ENCODE peak calls at places on chromosomes 6 and 20, in ten cellular contexts. One of them, this sample, is unnamed.

GRCh38 chr6:111646942-111647341 is 41.3 kb upstream of the TRAF3IP2 start:
- DNase-seq in DMS153: no peak
- DNase-seq in pulmonary artery endothelial cell: no peak
- DNase-seq in activated B cell treated with CpG ODN at 0.5 μM for 24 hours: no peak
- DNase-seq in activated naive CD4-positive, alpha-beta T cell: no peak
- DNase-seq in coronary artery: no peak
- DNase-seq in T-helper 1 cell: no peak
- DNase-seq in activated CD4-positive, alpha-beta T cell treated with anti-CD3 and anti-CD28 coated beads, Interleukin-2, amount 10 ng/mL, durations not matched to agents 7 days and 5 days: no peak
- DNase-seq in A549: no peak
- DNase-seq in fibroblast of pulmonary artery: peak
- DNase-seq in this sample: no peak

GRCh38 chr6:28583463-28583862 is 57.8 kb downstream of the GPX5 start:
- DNase-seq in DMS153: no peak
- DNase-seq in pulmonary artery endothelial cell: no peak
- DNase-seq in activated B cell treated with CpG ODN at 0.5 μM for 24 hours: no peak
- DNase-seq in activated naive CD4-positive, alpha-beta T cell: no peak
- DNase-seq in coronary artery: no peak
- DNase-seq in T-helper 1 cell: no peak
- DNase-seq in activated CD4-positive, alpha-beta T cell treated with anti-CD3 and anti-CD28 coated beads, Interleukin-2, amount 10 ng/mL, durations not matched to agents 7 days and 5 days: no peak
- DNase-seq in A549: no peak
- DNase-seq in fibroblast of pulmonary artery: no peak
- DNase-seq in this sample: no peak

GRCh38 chr20:56249244-56249955 is 868 bp downstream of the MC3R start:
- DNase-seq in DMS153: no peak
- DNase-seq in pulmonary artery endothelial cell: no peak
- DNase-seq in activated B cell treated with CpG ODN at 0.5 μM for 24 hours: no peak
- DNase-seq in activated naive CD4-positive, alpha-beta T cell: no peak
- DNase-seq in coronary artery: no peak
- DNase-seq in T-helper 1 cell: no peak
- DNase-seq in activated CD4-positive, alpha-beta T cell treated with anti-CD3 and anti-CD28 coated beads, Interleukin-2, amount 10 ng/mL, durations not matched to agents 7 days and 5 days: peak
- DNase-seq in A549: peak
- DNase-seq in fibroblast of pulmonary artery: peak
- DNase-seq in this sample: no peak

GRCh38 chr6:999552-999951 is 306.6 kb upstream of the EXOC2 start:
- DNase-seq in DMS153: no peak
- DNase-seq in pulmonary artery endothelial cell: no peak
- DNase-seq in activated B cell treated with CpG ODN at 0.5 μM for 24 hours: no peak
- DNase-seq in activated naive CD4-positive, alpha-beta T cell: no peak
- DNase-seq in coronary artery: no peak
- DNase-seq in T-helper 1 cell: no peak
- DNase-seq in activated CD4-positive, alpha-beta T cell treated with anti-CD3 and anti-CD28 coated beads, Interleukin-2, amount 10 ng/mL, durations not matched to agents 7 days and 5 days: no peak
- DNase-seq in A549: no peak
- DNase-seq in fibroblast of pulmonary artery: no peak
- DNase-seq in this sample: no peak

GRCh38 chr6:87718662-87719433 is 16.8 kb upstream of the AKIRIN2 start:
- DNase-seq in DMS153: no peak
- DNase-seq in pulmonary artery endothelial cell: no peak
- DNase-seq in activated B cell treated with CpG ODN at 0.5 μM for 24 hours: no peak
- DNase-seq in activated naive CD4-positive, alpha-beta T cell: no peak
- DNase-seq in coronary artery: no peak
- DNase-seq in T-helper 1 cell: no peak
- DNase-seq in activated CD4-positive, alpha-beta T cell treated with anti-CD3 and anti-CD28 coated beads, Interleukin-2, amount 10 ng/mL, durations not matched to agents 7 days and 5 days: no peak
- DNase-seq in A549: no peak
- DNase-seq in fibroblast of pulmonary artery: peak
- DNase-seq in this sample: no peak

GRCh38 chr6:36914227-36914794 is 28.6 kb downstream of the C6orf89 start:
- DNase-seq in DMS153: no peak
- DNase-seq in pulmonary artery endothelial cell: peak
- DNase-seq in activated B cell treated with CpG ODN at 0.5 μM for 24 hours: no peak
- DNase-seq in activated naive CD4-positive, alpha-beta T cell: no peak
- DNase-seq in coronary artery: no peak
- DNase-seq in T-helper 1 cell: no peak
- DNase-seq in activated CD4-positive, alpha-beta T cell treated with anti-CD3 and anti-CD28 coated beads, Interleukin-2, amount 10 ng/mL, durations not matched to agents 7 days and 5 days: peak
- DNase-seq in A549: peak
- DNase-seq in fibroblast of pulmonary artery: peak
- DNase-seq in this sample: no peak

GRCh38 chr6:154157706-154158105 is 118.7 kb downstream of the OPRM1 start:
- DNase-seq in DMS153: no peak
- DNase-seq in pulmonary artery endothelial cell: no peak
- DNase-seq in activated B cell treated with CpG ODN at 0.5 μM for 24 hours: no peak
- DNase-seq in activated naive CD4-positive, alpha-beta T cell: no peak
- DNase-seq in coronary artery: no peak
- DNase-seq in T-helper 1 cell: no peak
- DNase-seq in activated CD4-positive, alpha-beta T cell treated with anti-CD3 and anti-CD28 coated beads, Interleukin-2, amount 10 ng/mL, durations not matched to agents 7 days and 5 days: no peak
- DNase-seq in A549: no peak
- DNase-seq in fibroblast of pulmonary artery: no peak
- DNase-seq in this sample: no peak

GRCh38 chr20:62254021-62254724 is 15.9 kb downstream of the OSBPL2 start:
- DNase-seq in DMS153: no peak
- DNase-seq in pulmonary artery endothelial cell: no peak
- DNase-seq in activated B cell treated with CpG ODN at 0.5 μM for 24 hours: no peak
- DNase-seq in activated naive CD4-positive, alpha-beta T cell: no peak
- DNase-seq in coronary artery: no peak
- DNase-seq in T-helper 1 cell: no peak
- DNase-seq in activated CD4-positive, alpha-beta T cell treated with anti-CD3 and anti-CD28 coated beads, Interleukin-2, amount 10 ng/mL, durations not matched to agents 7 days and 5 days: no peak
- DNase-seq in A549: no peak
- DNase-seq in fibroblast of pulmonary artery: no peak
- DNase-seq in this sample: no peak

GRCh38 chr6:54377776-54378175 is 69.5 kb downstream of the TINAG start:
- DNase-seq in DMS153: no peak
- DNase-seq in pulmonary artery endothelial cell: no peak
- DNase-seq in activated B cell treated with CpG ODN at 0.5 μM for 24 hours: no peak
- DNase-seq in activated naive CD4-positive, alpha-beta T cell: no peak
- DNase-seq in coronary artery: no peak
- DNase-seq in T-helper 1 cell: no peak
- DNase-seq in activated CD4-positive, alpha-beta T cell treated with anti-CD3 and anti-CD28 coated beads, Interleukin-2, amount 10 ng/mL, durations not matched to agents 7 days and 5 days: no peak
- DNase-seq in A549: no peak
- DNase-seq in fibroblast of pulmonary artery: no peak
- DNase-seq in this sample: no peak

GRCh38 chr6:5466459-5466858 is 205.1 kb downstream of the FARS2 start:
- DNase-seq in DMS153: no peak
- DNase-seq in pulmonary artery endothelial cell: peak
- DNase-seq in activated B cell treated with CpG ODN at 0.5 μM for 24 hours: no peak
- DNase-seq in activated naive CD4-positive, alpha-beta T cell: no peak
- DNase-seq in coronary artery: no peak
- DNase-seq in T-helper 1 cell: no peak
- DNase-seq in activated CD4-positive, alpha-beta T cell treated with anti-CD3 and anti-CD28 coated beads, Interleukin-2, amount 10 ng/mL, durations not matched to agents 7 days and 5 days: no peak
- DNase-seq in A549: no peak
- DNase-seq in fibroblast of pulmonary artery: peak
- DNase-seq in this sample: no peak

This sample was measured in mesothelial cell of epicardium.